ENCODE peak calls at places on chromosomes 2 and 18, in ten cellular contexts. One of them, this sample, is unnamed.

GRCh38 chr2:86056935-86057334 is 48.8 kb downstream of the POLR1A start:
- DNase-seq in psoas muscle: no peak
- DNase-seq in Peyer's patch: no peak
- DNase-seq in endothelial cell of umbilical vein: no peak
- DNase-seq in fibroblast of lung: peak; percentile 60
- DNase-seq in A549: no peak
- DNase-seq in transverse colon: no peak
- DNase-seq in heart left ventricle: no peak
- DNase-seq in cardiac muscle cell: no peak
- DNase-seq in tibial nerve: no peak
- DNase-seq in this sample: no peak

GRCh38 chr18:58960946-58961722 is 96.5 kb downstream of the ZNF532 start:
- DNase-seq in psoas muscle: peak; percentile 66
- DNase-seq in Peyer's patch: no peak
- DNase-seq in endothelial cell of umbilical vein: no peak
- DNase-seq in fibroblast of lung: peak; percentile 31
- DNase-seq in A549: no peak
- DNase-seq in transverse colon: no peak
- DNase-seq in heart left ventricle: no peak
- DNase-seq in cardiac muscle cell: no peak
- DNase-seq in tibial nerve: no peak
- DNase-seq in this sample: no peak

GRCh38 chr18:12518326-12518725 is 110.6 kb downstream of the PRELID3A start:
- DNase-seq in psoas muscle: no peak
- DNase-seq in Peyer's patch: no peak
- DNase-seq in endothelial cell of umbilical vein: no peak
- DNase-seq in fibroblast of lung: peak; percentile 14
- DNase-seq in A549: no peak
- DNase-seq in transverse colon: no peak
- DNase-seq in heart left ventricle: no peak
- DNase-seq in cardiac muscle cell: no peak
- DNase-seq in tibial nerve: no peak
- DNase-seq in this sample: no peak

GRCh38 chr18:40006553-40007073 is 1948.4 kb upstream of the PIK3C3 start:
- DNase-seq in psoas muscle: no peak
- DNase-seq in Peyer's patch: no peak
- DNase-seq in endothelial cell of umbilical vein: no peak
- DNase-seq in fibroblast of lung: no peak
- DNase-seq in A549: no peak
- DNase-seq in transverse colon: no peak
- DNase-seq in heart left ventricle: no peak
- DNase-seq in cardiac muscle cell: peak; percentile 7
- DNase-seq in tibial nerve: no peak
- DNase-seq in this sample: no peak

GRCh38 chr2:199603748-199604291 is 146.1 kb upstream of the SATB2 start:
- DNase-seq in psoas muscle: peak; percentile 52
- DNase-seq in Peyer's patch: no peak
- DNase-seq in endothelial cell of umbilical vein: no peak
- DNase-seq in fibroblast of lung: peak; percentile 42
- DNase-seq in A549: no peak
- DNase-seq in transverse colon: no peak
- DNase-seq in heart left ventricle: no peak
- DNase-seq in cardiac muscle cell: peak; percentile 29
- DNase-seq in tibial nerve: no peak
- DNase-seq in this sample: no peak

GRCh38 chr18:33957705-33958104 is 267.0 kb downstream of the NOL4 start:
- DNase-seq in psoas muscle: no peak
- DNase-seq in Peyer's patch: no peak
- DNase-seq in endothelial cell of umbilical vein: no peak
- DNase-seq in fibroblast of lung: no peak
- DNase-seq in A549: no peak
- DNase-seq in transverse colon: no peak
- DNase-seq in heart left ventricle: no peak
- DNase-seq in cardiac muscle cell: no peak
- DNase-seq in tibial nerve: no peak
- DNase-seq in this sample: no peak

GRCh38 chr2:172082944-172083718 is 2.2 kb upstream of the DLX1 start:
- DNase-seq in psoas muscle: no peak
- DNase-seq in Peyer's patch: no peak
- DNase-seq in endothelial cell of umbilical vein: peak; percentile 10
- DNase-seq in fibroblast of lung: no peak
- DNase-seq in A549: no peak
- DNase-seq in transverse colon: no peak
- DNase-seq in heart left ventricle: no peak
- DNase-seq in cardiac muscle cell: no peak
- DNase-seq in tibial nerve: no peak
- DNase-seq in this sample: peak; percentile 63

GRCh38 chr18:76167440-76167839 is 327.6 kb downstream of the ZNF516 start:
- DNase-seq in psoas muscle: no peak
- DNase-seq in Peyer's patch: no peak
- DNase-seq in endothelial cell of umbilical vein: no peak
- DNase-seq in fibroblast of lung: no peak
- DNase-seq in A549: no peak
- DNase-seq in transverse colon: no peak
- DNase-seq in heart left ventricle: no peak
- DNase-seq in cardiac muscle cell: no peak
- DNase-seq in tibial nerve: no peak
- DNase-seq in this sample: no peak

GRCh38 chr2:27901219-27901618 is 10.7 kb downstream of the BABAM2 start:
- DNase-seq in psoas muscle: peak; percentile 68
- DNase-seq in Peyer's patch: no peak
- DNase-seq in endothelial cell of umbilical vein: no peak
- DNase-seq in fibroblast of lung: peak; percentile 55
- DNase-seq in A549: no peak
- DNase-seq in transverse colon: no peak
- DNase-seq in heart left ventricle: no peak
- DNase-seq in cardiac muscle cell: no peak
- DNase-seq in tibial nerve: no peak
- DNase-seq in this sample: no peak

GRCh38 chr2:23567382-23567781 is 182.4 kb downstream of the KLHL29 start:
- DNase-seq in psoas muscle: no peak
- DNase-seq in Peyer's patch: no peak
- DNase-seq in endothelial cell of umbilical vein: no peak
- DNase-seq in fibroblast of lung: no peak
- DNase-seq in A549: no peak
- DNase-seq in transverse colon: no peak
- DNase-seq in heart left ventricle: no peak
- DNase-seq in cardiac muscle cell: no peak
- DNase-seq in tibial nerve: no peak
- DNase-seq in this sample: no peak

GRCh38 chr2:179265082-179265575 is 497 bp upstream of the SESTD1 start:
- DNase-seq in psoas muscle: no peak
- DNase-seq in Peyer's patch: no peak
- DNase-seq in endothelial cell of umbilical vein: peak; percentile 41
- DNase-seq in fibroblast of lung: peak; percentile 47
- DNase-seq in A549: no peak
- DNase-seq in transverse colon: no peak
- DNase-seq in heart left ventricle: no peak
- DNase-seq in cardiac muscle cell: no peak
- DNase-seq in tibial nerve: no peak
- DNase-seq in this sample: no peak

GRCh38 chr2:29053680-29054400 is 20.5 kb downstream of the PCARE start:
- DNase-seq in psoas muscle: no peak
- DNase-seq in Peyer's patch: no peak
- DNase-seq in endothelial cell of umbilical vein: no peak
- DNase-seq in fibroblast of lung: no peak
- DNase-seq in A549: no peak
- DNase-seq in transverse colon: no peak
- DNase-seq in heart left ventricle: no peak
- DNase-seq in cardiac muscle cell: no peak
- DNase-seq in tibial nerve: no peak
- DNase-seq in this sample: no peak
- TF ChIP-seq CTCF in psoas muscle: no peak
- TF ChIP-seq CTCF in Peyer's patch: no peak
- TF ChIP-seq CTCF in endothelial cell of umbilical vein: no peak
- TF ChIP-seq CTCF in fibroblast of lung: peak; percentile 16
- TF ChIP-seq CTCF in A549: peak; percentile 32
- TF ChIP-seq CTCF in transverse colon: no peak
- TF ChIP-seq CTCF in heart left ventricle: no peak
- TF ChIP-seq CTCF in cardiac muscle cell: peak; percentile 11
- TF ChIP-seq CTCF in tibial nerve: no peak
- TF ChIP-seq CTCF in this sample: peak; percentile 57

DNA sequence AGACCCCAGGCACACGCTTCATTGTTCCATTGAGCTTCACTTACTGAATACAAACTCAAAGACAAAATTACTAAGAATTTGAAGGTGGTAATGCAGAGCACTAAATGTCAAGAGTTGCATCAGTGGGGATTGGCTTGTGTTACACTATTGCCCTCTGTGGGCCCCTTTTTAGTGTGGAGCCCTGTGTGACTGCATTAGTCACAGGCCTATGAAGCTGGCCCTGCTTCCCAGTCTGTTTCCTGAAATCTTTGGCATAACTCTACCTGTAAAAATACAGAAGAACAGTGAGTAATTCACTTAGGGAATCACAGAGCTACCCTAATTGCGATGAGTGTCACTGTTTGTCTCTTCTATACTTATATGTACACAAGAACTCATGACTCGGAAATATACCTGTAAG is 40.0 kb upstream of the STPG4 start:
- DNase-seq in psoas muscle: no peak
- DNase-seq in Peyer's patch: no peak
- DNase-seq in endothelial cell of umbilical vein: peak; percentile 79
- DNase-seq in fibroblast of lung: peak; percentile 54
- DNase-seq in A549: no peak
- DNase-seq in transverse colon: no peak
- DNase-seq in heart left ventricle: no peak
- DNase-seq in cardiac muscle cell: no peak
- DNase-seq in tibial nerve: no peak
- DNase-seq in this sample: no peak
- H3K4me1 ChIP-seq in psoas muscle: peaks cover 34% of the 10 kb centered on the region
- H3K4me1 ChIP-seq in Peyer's patch: no peaks in the 10 kb centered on the region
- H3K4me1 ChIP-seq in endothelial cell of umbilical vein: peaks cover 34% of the 10 kb centered on the region
- H3K4me1 ChIP-seq in fibroblast of lung: peaks cover 54% of the 10 kb centered on the region
- H3K4me1 ChIP-seq in A549: peaks cover 85% of the 10 kb centered on the region
- H3K4me1 ChIP-seq in transverse colon: peaks cover 14% of the 10 kb centered on the region
- H3K4me1 ChIP-seq in heart left ventricle: peaks cover 11% of the 10 kb centered on the region
- H3K4me1 ChIP-seq in cardiac muscle cell: peaks cover 22% of the 10 kb centered on the region
- H3K4me1 ChIP-seq in tibial nerve: no peaks in the 10 kb centered on the region
- H3K4me1 ChIP-seq in this sample: peaks cover 68% of the 10 kb centered on the region

DNA sequence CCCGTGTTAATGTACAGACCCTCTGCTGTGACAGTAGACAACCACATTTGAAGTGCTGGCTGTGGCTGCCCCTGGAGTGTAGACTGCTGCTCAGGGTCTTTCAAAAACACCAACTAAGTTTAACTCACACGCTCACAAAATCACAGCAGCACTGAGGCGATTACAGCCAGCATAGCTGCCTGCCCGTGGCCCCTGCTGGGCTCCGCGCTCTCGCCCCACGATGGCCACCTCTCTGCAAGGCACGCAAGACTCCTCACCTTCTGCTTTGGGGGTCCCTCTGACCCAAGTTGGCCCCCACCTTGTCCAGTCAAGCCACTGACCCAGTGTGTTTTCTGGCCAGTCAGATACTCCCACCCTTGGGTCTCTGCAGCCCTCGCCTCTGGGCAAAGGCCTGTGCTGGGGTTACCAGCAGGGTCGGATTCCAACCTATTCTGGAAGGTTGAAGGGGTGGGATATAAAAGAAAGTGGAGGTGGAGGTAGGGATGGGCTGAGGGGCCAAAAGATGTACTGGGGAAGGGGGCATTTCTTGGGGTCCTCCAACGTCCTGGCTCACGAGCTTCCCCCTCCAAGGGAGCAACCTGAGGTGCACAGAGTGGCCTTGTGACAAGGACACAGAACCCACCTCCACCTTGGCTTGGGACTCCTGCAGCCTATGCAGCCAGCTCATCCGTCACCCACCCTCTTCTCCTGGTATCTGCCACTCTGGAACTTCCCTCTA is 2.9 kb upstream of the B3GNT7 start:
- DNase-seq in psoas muscle: no peak
- DNase-seq in Peyer's patch: no peak
- DNase-seq in endothelial cell of umbilical vein: no peak
- DNase-seq in fibroblast of lung: no peak
- DNase-seq in A549: no peak
- DNase-seq in transverse colon: no peak
- DNase-seq in heart left ventricle: no peak
- DNase-seq in cardiac muscle cell: no peak
- DNase-seq in tibial nerve: no peak
- DNase-seq in this sample: no peak
- H3K27ac ChIP-seq in psoas muscle: no peak overlapping the region
- H3K27ac ChIP-seq in Peyer's patch: no peak overlapping the region
- H3K27ac ChIP-seq in endothelial cell of umbilical vein: no peak overlapping the region
- H3K27ac ChIP-seq in fibroblast of lung: no peak overlapping the region
- H3K27ac ChIP-seq in A549: no peak overlapping the region
- H3K27ac ChIP-seq in transverse colon: no peak overlapping the region
- H3K27ac ChIP-seq in heart left ventricle: no peak overlapping the region
- H3K27ac ChIP-seq in cardiac muscle cell: no peak overlapping the region
- H3K27ac ChIP-seq in tibial nerve: no peak overlapping the region
- H3K27ac ChIP-seq in this sample: no peak overlapping the region

GRCh38 chr2:219277703-219278654 is 1.2 kb upstream of the DNAJB2 start:
- DNase-seq in psoas muscle: peak; percentile 85
- DNase-seq in Peyer's patch: peak; percentile 76
- DNase-seq in endothelial cell of umbilical vein: peak; percentile 75
- DNase-seq in fibroblast of lung: peak; percentile 73
- DNase-seq in A549: peak; percentile 72
- DNase-seq in transverse colon: peak; percentile 87
- DNase-seq in heart left ventricle: peak; percentile 75
- DNase-seq in cardiac muscle cell: peak; percentile 85
- DNase-seq in tibial nerve: peak; percentile 65
- DNase-seq in this sample: no peak

GRCh38 chr2:219279916-219280516 is 850 bp downstream of the DNAJB2 start:
- DNase-seq in psoas muscle: no peak
- DNase-seq in Peyer's patch: no peak
- DNase-seq in endothelial cell of umbilical vein: no peak
- DNase-seq in fibroblast of lung: no peak
- DNase-seq in A549: peak; percentile 72
- DNase-seq in transverse colon: no peak
- DNase-seq in heart left ventricle: peak; percentile 20
- DNase-seq in cardiac muscle cell: no peak
- DNase-seq in tibial nerve: no peak
- DNase-seq in this sample: no peak

GRCh38 chr2:219278655-219279150 is 463 bp upstream of the DNAJB2 start:
- DNase-seq in psoas muscle: no peak
- DNase-seq in Peyer's patch: no peak
- DNase-seq in endothelial cell of umbilical vein: no peak
- DNase-seq in fibroblast of lung: no peak
- DNase-seq in A549: no peak
- DNase-seq in transverse colon: no peak
- DNase-seq in heart left ventricle: peak; percentile 9
- DNase-seq in cardiac muscle cell: no peak
- DNase-seq in tibial nerve: no peak
- DNase-seq in this sample: no peak

GRCh38 chr2:219280682-219281081 is 1.5 kb downstream of the DNAJB2 start:
- DNase-seq in psoas muscle: no peak
- DNase-seq in Peyer's patch: no peak
- DNase-seq in endothelial cell of umbilical vein: no peak
- DNase-seq in fibroblast of lung: no peak
- DNase-seq in A549: no peak
- DNase-seq in transverse colon: no peak
- DNase-seq in heart left ventricle: peak; percentile 15
- DNase-seq in cardiac muscle cell: no peak
- DNase-seq in tibial nerve: no peak
- DNase-seq in this sample: no peak

GRCh38 chr2:219279151-219279915 is at the start of gene DNAJB2:
- DNase-seq in psoas muscle: peak; percentile 100
- DNase-seq in Peyer's patch: peak; percentile 99
- DNase-seq in endothelial cell of umbilical vein: peak; percentile 99
- DNase-seq in fibroblast of lung: peak; percentile 99
- DNase-seq in A549: peak; percentile 97
- DNase-seq in transverse colon: peak; percentile 99
- DNase-seq in heart left ventricle: peak; percentile 99
- DNase-seq in cardiac muscle cell: peak; percentile 99
- DNase-seq in tibial nerve: peak; percentile 96
- DNase-seq in this sample: peak; percentile 99
- TF ChIP-seq CTCF in psoas muscle: no peak
- TF ChIP-seq CTCF in Peyer's patch: no peak
- TF ChIP-seq CTCF in endothelial cell of umbilical vein: peak; percentile 15
- TF ChIP-seq CTCF in fibroblast of lung: no peak
- TF ChIP-seq CTCF in A549: peak; percentile 17
- TF ChIP-seq CTCF in transverse colon: no peak
- TF ChIP-seq CTCF in heart left ventricle: no peak
- TF ChIP-seq CTCF in cardiac muscle cell: peak; percentile 22
- TF ChIP-seq CTCF in tibial nerve: no peak
- TF ChIP-seq CTCF in this sample: peak; percentile 27

This sample was measured in RWPE2.